ENCODE peak calls at places on chromosomes 1 and 21, in four cellular contexts. A is ovary; L is CD4-positive, alpha-beta T cell; F is Peyer's patch. I is an unnamed sample.

GRCh38 chr1:63615809-63616420 is 22.7 kb downstream of the PGM1 start:
- DNase-seq in A (no peak), L (peak), F (no peak), I (peak)

GRCh38 chr1:32392358-32392757 is 1.9 kb downstream of the BSDC1 start:
- DNase-seq in A (no peak), L (no peak), F (no peak), I (no peak)

GRCh38 chr1:3345792-3346191 is 108.7 kb upstream of the ARHGEF16 start:
- DNase-seq in A (no peak), L (no peak), F (no peak), I (no peak)

GRCh38 chr1:21289700-21290545 is at the start of gene ECE1:
- DNase-seq in A (peak), L (peak), F (peak), I (peak)

GRCh38 chr1:210882414-210883221 is 251.3 kb downstream of the KCNH1 start:
- DNase-seq in A (no peak), L (no peak), F (no peak), I (no peak)

GRCh38 chr1:9595156-9595967 is 6.7 kb downstream of the TMEM201 start:
- DNase-seq in A (no peak), L (no peak), F (no peak), I (no peak)

GRCh38 chr1:62725255-62725654 is 37.1 kb upstream of the DOCK7 start:
- DNase-seq in A (no peak), L (no peak), F (no peak), I (no peak)

GRCh38 chr1:153770812-153771211 is 4.4 kb upstream of the SLC27A3 start:
- DNase-seq in A (no peak), L (no peak), F (no peak), I (no peak)

GRCh38 chr21:42593007-42593814 is 60.2 kb upstream of the PDE9A start:
- DNase-seq in A (peak), L (peak), F (peak), I (peak)

GRCh38 chr1:114353233-114353632 is 157.8 kb downstream of the TRIM33 start:
- DNase-seq in A (peak), L (no peak), F (no peak), I (no peak)

GRCh38 chr21:31731112-31731801 is 661 bp downstream of the SCAF4 start:
- DNase-seq in A (peak), L (peak), F (peak), I (peak)

GRCh38 chr1:53725238-53725689 is 13.7 kb downstream of the GLIS1 start:
- DNase-seq in A (no peak), L (no peak), F (no peak), I (peak)
- TF ChIP-seq CTCF in A (no peak), L (no peak), F (no peak), I (peak)

DNA sequence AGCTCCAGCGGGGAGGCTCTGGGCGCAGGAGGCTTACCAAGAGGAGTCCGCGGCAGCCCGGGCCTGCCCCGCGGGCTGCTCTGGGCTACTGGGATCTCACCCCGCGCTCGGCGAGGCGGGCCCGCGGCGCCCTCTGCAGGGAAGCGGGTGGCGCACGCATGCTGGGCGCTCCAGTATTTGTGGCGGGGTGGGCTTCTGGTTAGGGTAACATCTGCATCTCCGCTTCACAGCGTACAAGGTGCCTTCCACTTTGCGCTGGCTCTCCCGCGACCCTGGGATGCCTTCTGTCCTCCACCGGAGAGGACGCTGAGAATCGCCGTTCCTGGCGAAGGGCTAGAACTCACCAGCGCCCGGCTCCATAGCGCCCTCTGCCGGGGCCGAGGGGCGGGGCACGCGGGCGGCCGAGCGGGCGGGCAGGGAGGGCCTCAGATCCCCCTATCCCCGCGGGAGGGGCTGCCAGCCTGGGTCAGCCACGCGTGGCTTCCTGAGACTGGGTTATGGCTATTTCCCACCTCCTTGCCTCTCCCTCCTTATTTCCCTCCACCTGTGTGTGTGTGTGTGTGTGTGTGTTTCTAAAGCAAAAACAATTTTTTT is 46.6 kb upstream of the CTBS start:
- DNase-seq in A (peak), L (peak), F (peak), I (peak)
- TF ChIP-seq CTCF in A (peak), L (peak), F (peak), I (peak)

GRCh38 chr1:208917281-208917680 is 666.2 kb upstream of the CAMK1G start:
- DNase-seq in A (no peak), L (no peak), F (no peak), I (no peak)
- TF ChIP-seq CTCF in A (no peak), L (no peak), F (no peak), I (no peak)

DNA sequence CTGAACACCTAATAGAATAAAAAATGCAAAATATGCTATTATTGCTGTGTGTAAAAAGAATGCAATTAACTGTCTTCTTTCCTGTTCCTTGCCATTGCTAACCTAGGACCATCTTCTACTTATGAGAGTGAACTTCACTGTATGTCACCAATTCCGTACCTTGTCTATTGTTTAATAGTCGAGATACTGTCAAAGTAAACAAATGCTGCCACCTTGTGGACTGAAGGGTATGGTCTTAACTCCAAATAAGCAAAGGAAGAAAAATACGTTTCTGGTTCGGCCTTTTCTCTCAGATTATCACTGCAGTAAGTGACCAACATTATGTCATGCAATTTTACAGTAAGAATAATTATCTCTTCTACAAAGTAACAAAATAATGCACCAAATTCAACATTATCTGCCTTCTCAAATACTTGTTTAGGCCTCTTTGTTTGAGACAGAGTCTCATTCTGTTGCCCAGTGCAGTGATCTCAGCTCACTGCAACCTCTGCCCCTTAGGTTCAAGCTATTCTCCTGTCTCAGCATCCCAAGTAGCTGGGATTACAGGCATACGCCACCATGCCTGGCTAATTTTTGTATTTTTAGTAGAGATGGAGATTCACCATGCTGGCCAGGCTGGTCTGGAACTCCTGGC is 133.4 kb downstream of the COP1 start:
- DNase-seq in A (no peak), L (no peak), F (no peak), I (peak)
- TF ChIP-seq CTCF in A (no peak), L (peak), F (peak), I (peak)

GRCh38 chr1:109255097-109255651 is 5.8 kb downstream of the CELSR2 start:
- DNase-seq in A (peak), L (no peak), F (no peak), I (no peak)
- TF ChIP-seq CTCF in A (no peak), L (no peak), F (no peak), I (no peak)